ENCODE peak calls at places on chromosome 6, in ten cellular contexts. O is stomach, S is Panc1, T is HepG2, Z is HCT116, A is prostate gland, R is sigmoid colon, E is SK-N-MC, Q is K562, Y is HL-60. K is an unnamed sample.

GRCh38 chr6:54718541-54719023 is 128.0 kb upstream of the FAM83B start:
- DNase-seq in O (no peak), S (no peak), T (no peak), Z (no peak), A (peak), R (no peak), E (no peak), Q (no peak), Y (no peak), K (peak)

GRCh38 chr6:40713002-40713719 is 126.0 kb upstream of the LRFN2 start:
- DNase-seq in O (no peak), S (no peak), T (no peak), Z (no peak), A (no peak), R (no peak), E (no peak), Q (peak), Y (no peak), K (no peak)

GRCh38 chr6:88538130-88538706 is 372.1 kb upstream of the CNR1 start:
- DNase-seq in O (no peak), S (no peak), T (no peak), Z (no peak), A (no peak), R (no peak), E (no peak), Q (peak), Y (peak), K (no peak)

GRCh38 chr6:139926711-139927110 is 552.3 kb upstream of the CITED2 start:
- DNase-seq in O (no peak), S (no peak), T (no peak), Z (no peak), A (no peak), R (no peak), E (no peak), Q (no peak), Y (no peak), K (no peak)

GRCh38 chr6:181049-181654 is 111.1 kb upstream of the DUSP22 start:
- DNase-seq in O (no peak), S (no peak), T (no peak), Z (no peak), A (no peak), R (no peak), E (no peak), Q (no peak), Y (no peak), K (no peak)

GRCh38 chr6:41638002-41638800 is at the start of gene MDFI:
- DNase-seq in O (no peak), S (no peak), T (no peak), Z (no peak), A (no peak), R (no peak), E (no peak), Q (no peak), Y (no peak), K (no peak)

GRCh38 chr6:165663736-165664552 is 903 bp upstream of the PDE10A start:
- DNase-seq in O (no peak), S (no peak), T (no peak), Z (no peak), A (no peak), R (no peak), E (no peak), Q (no peak), Y (no peak), K (no peak)

GRCh38 chr6:8269856-8270454 is 165.4 kb downstream of the SLC35B3 start:
- DNase-seq in O (no peak), S (no peak), T (no peak), Z (no peak), A (no peak), R (no peak), E (no peak), Q (no peak), Y (no peak), K (no peak)

GRCh38 chr6:89789980-89790379 is 29.6 kb downstream of the MDN1 start:
- DNase-seq in O (no peak), S (no peak), T (no peak), Z (no peak), A (no peak), R (no peak), E (no peak), Q (no peak), Y (no peak), K (no peak)

GRCh38 chr6:14211596-14211961 is 94.0 kb downstream of the CD83 start:
- DNase-seq in O (peak), S (no peak), T (peak), Z (no peak), A (peak), R (peak), E (no peak), Q (peak), Y (peak), K (peak)

GRCh38 chr6:11236351-11236750 is 3.9 kb upstream of the NEDD9 start:
- DNase-seq in O (no peak), S (no peak), T (no peak), Z (no peak), A (no peak), R (no peak), E (no peak), Q (no peak), Y (no peak), K (no peak)
- TF ChIP-seq POLR2AphosphoS5 in O (no peak), S (no peak), T (no peak), Z (no peak), A (no peak), R (no peak), E (no peak), Q (no peak), Y (no peak), K (no peak)

GRCh38 chr6:149480502-149481280 is 4.1 kb downstream of the ZC3H12D start:
- DNase-seq in O (no peak), S (no peak), T (no peak), Z (no peak), A (no peak), R (no peak), E (no peak), Q (no peak), Y (no peak), K (no peak)
- TF ChIP-seq POLR2AphosphoS5 in O (no peak), S (no peak), T (no peak), Z (no peak), A (no peak), R (no peak), E (no peak), Q (no peak), Y (no peak), K (no peak)

DNA sequence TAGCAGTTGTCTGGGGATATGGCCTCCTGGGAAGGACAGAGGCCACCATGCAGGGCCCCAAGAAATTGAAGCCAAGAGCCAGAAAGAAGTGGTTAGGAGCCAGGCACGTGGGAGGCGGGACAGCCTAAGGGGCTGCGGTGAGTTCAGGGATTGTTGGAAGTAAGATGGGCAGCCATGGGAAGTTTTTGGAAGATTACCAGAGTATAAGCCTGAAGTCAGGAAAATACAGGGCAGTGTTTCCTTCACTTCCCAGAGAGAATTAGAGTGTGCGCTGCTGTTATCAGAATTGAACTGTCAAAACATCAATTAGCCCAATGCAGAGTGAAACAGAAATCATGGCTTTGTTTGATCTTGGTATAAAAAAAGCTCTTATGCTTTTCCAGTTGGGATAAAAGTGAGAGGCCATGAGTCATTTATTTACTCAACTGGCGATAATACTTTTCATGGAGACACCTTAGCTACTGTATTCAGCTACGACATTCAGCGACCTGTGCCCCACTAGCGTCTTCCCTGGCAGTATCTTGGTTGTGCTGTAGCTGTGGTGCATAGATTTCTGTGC is 66.9 kb downstream of the PHACTR2 start:
- DNase-seq in O (peak), S (no peak), T (peak), Z (peak), A (no peak), R (no peak), E (no peak), Q (no peak), Y (no peak), K (peak)
- TF ChIP-seq POLR2AphosphoS5 in O (no peak), S (no peak), T (no peak), Z (no peak), A (no peak), R (no peak), E (no peak), Q (no peak), Y (no peak), K (peak)

GRCh38 chr6:137874204-137875001 is 7.3 kb downstream of the TNFAIP3 start:
- DNase-seq in O (peak), S (no peak), T (no peak), Z (no peak), A (no peak), R (no peak), E (no peak), Q (no peak), Y (peak), K (peak)

GRCh38 chr6:137872071-137872470 is 5.0 kb downstream of the TNFAIP3 start:
- DNase-seq in O (no peak), S (no peak), T (no peak), Z (no peak), A (no peak), R (no peak), E (no peak), Q (no peak), Y (no peak), K (no peak)

GRCh38 chr6:137871299-137871698 is 4.2 kb downstream of the TNFAIP3 start:
- DNase-seq in O (no peak), S (no peak), T (no peak), Z (no peak), A (no peak), R (no peak), E (no peak), Q (no peak), Y (no peak), K (no peak)

GRCh38 chr6:137875606-137876005 is 8.5 kb downstream of the TNFAIP3 start:
- DNase-seq in O (no peak), S (no peak), T (no peak), Z (no peak), A (no peak), R (no peak), E (no peak), Q (no peak), Y (no peak), K (no peak)

DNA sequence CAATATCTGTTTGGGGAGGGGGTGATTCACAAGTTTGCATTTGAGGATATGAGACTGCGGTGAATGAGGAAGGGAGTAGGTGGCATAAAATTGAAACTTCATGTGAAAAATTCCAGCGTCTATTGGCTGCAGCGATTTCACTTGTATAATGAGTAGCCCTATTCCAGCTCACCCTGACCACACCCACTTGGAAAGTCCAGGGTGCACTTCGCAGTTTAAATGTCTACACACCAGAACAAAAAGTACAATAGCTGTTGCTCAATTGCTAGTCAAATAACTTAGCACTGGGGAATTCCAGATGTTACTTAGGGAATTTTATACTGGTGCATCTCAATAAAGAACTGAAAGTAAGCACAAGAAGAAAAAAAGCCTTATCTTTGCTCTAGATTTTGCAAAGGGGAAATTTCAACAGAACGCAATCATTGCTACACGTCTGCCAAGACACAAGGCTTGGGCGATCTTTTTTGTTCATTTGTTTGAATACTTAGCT is 6.3 kb downstream of the TNFAIP3 start:
- DNase-seq in O (peak), S (no peak), T (peak), Z (no peak), A (peak), R (peak), E (peak), Q (peak), Y (peak), K (peak)
- TF ChIP-seq POLR2AphosphoS5 in O (peak), S (no peak), T (peak), Z (no peak), A (peak), R (peak), E (no peak), Q (no peak), Y (no peak), K (peak)

GRCh38 chr6:32177788-32178546 is at the start of gene RNF5:
- DNase-seq in O (peak), S (peak), T (peak), Z (peak), A (peak), R (peak), E (peak), Q (peak), Y (peak), K (peak)

GRCh38 chr6:32176476-32177181 is 745 bp upstream of the AGPAT1 start:
- DNase-seq in O (no peak), S (no peak), T (no peak), Z (no peak), A (no peak), R (no peak), E (no peak), Q (peak), Y (no peak), K (no peak)

GRCh38 chr6:32175711-32176475 is at the start of gene AGPAT1:
- DNase-seq in O (peak), S (no peak), T (peak), Z (peak), A (peak), R (peak), E (no peak), Q (peak), Y (peak), K (peak)

GRCh38 chr6:32178547-32179440 is 589 bp downstream of the RNF5 start:
- DNase-seq in O (no peak), S (no peak), T (no peak), Z (no peak), A (no peak), R (no peak), E (no peak), Q (peak), Y (no peak), K (no peak)

DNA sequence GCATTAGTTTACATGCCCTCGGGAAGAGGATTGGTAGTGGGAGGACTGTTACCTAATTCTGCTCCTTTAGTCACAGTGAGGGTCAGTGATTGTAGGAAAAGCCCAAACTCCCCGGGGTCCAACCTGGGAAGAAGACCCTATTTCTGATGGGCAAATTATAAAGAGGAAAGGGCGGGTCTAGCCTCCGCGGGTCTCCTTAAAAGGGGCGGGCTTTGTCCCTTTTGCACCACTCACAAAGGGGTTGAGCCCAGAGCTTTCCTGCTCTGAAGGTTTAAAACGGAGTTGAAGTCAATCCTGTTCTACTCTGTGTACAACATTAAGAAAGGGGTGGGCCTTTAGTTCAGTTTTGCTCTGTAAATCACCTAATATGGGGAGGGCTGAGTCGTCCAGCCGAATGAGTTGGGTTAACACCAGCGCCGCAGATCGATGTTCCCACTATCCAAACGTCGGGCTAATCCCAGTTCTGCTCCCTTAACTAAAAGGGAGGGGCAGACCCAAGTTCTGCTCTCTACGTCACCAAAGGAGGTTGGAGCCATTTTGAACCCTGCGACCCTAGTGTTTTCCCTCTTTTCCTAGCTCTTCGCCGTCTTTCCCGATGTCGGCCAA is 920 bp upstream of the RNF5 start:
- DNase-seq in O (no peak), S (no peak), T (no peak), Z (no peak), A (no peak), R (peak), E (no peak), Q (peak), Y (no peak), K (no peak)
- TF ChIP-seq POLR2AphosphoS5 in O (peak), S (peak), T (peak), Z (no peak), A (no peak), R (peak), E (peak), Q (no peak), Y (no peak), K (peak)

GRCh38 chr6:31634131-31634530 is 13.6 kb downstream of the PRRC2A start:
- DNase-seq in O (no peak), S (no peak), T (no peak), Z (no peak), A (no peak), R (no peak), E (no peak), Q (no peak), Y (no peak), K (no peak)

GRCh38 chr6:31631681-31632278 is 11.3 kb downstream of the PRRC2A start:
- DNase-seq in O (no peak), S (no peak), T (no peak), Z (no peak), A (no peak), R (no peak), E (no peak), Q (no peak), Y (no peak), K (no peak)

GRCh38 chr6:31632279-31632946 is 11.9 kb downstream of the PRRC2A start:
- DNase-seq in O (no peak), S (no peak), T (no peak), Z (no peak), A (no peak), R (no peak), E (no peak), Q (no peak), Y (no peak), K (no peak)

GRCh38 chr6:31634969-31635575 is 14.6 kb downstream of the PRRC2A start:
- DNase-seq in O (no peak), S (no peak), T (no peak), Z (no peak), A (no peak), R (no peak), E (no peak), Q (no peak), Y (no peak), K (no peak)

DNA sequence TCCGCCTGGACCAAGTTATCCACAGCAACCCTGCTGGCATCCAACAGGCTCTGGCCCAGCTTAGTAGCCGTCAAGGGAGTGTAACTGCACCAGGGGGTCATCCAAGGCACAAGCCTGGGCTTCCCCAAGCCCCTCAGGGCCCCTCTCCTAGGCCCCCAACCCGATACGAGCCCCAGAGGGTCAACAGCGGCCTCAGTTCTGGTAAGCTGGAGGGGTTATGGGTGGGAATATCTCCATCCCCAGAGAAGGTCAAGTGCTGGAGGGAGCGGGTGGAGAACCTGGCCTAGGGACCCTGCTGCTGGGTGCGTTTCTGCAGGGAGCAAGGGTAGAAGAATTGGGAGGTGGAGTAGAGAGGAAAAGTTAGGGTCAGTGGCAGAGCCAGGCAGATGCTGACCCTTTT is 12.9 kb downstream of the PRRC2A start:
- DNase-seq in O (no peak), S (no peak), T (no peak), Z (no peak), A (no peak), R (no peak), E (no peak), Q (no peak), Y (no peak), K (no peak)
- TF ChIP-seq POLR2AphosphoS5 in O (no peak), S (no peak), T (peak), Z (no peak), A (no peak), R (peak), E (no peak), Q (peak), Y (no peak), K (no peak)

GRCh38 chr6:16698163-16698533 is 63.1 kb downstream of the ATXN1 start:
- DNase-seq in O (no peak), S (no peak), T (no peak), Z (no peak), A (no peak), R (no peak), E (no peak), Q (no peak), Y (no peak), K (no peak)
- TF ChIP-seq POLR2AphosphoS5 in O (no peak), S (no peak), T (no peak), Z (no peak), A (no peak), R (no peak), E (no peak), Q (no peak), Y (no peak), K (no peak)

K was measured in transverse colon.